ENCODE peak calls at places on chromosomes 6 and 20, in seven cellular contexts. J is right cardiac atrium; B is neuronal stem cell; G is brain microvascular endothelial cell; Q is CD8-positive, alpha-beta T cell; D is cardiac muscle cell; Y is endodermal cell. O is an unnamed sample.

GRCh38 chr6:98041921-98042320 is 758.9 kb upstream of the MMS22L start:
- DNase-seq in J (no peak), B (no peak), G (no peak), Q (no peak), D (no peak), Y (no peak), O (no peak)

GRCh38 chr6:150711584-150712501 is 112.2 kb downstream of the PLEKHG1 start:
- DNase-seq in J (peak), B (no peak), G (no peak), Q (no peak), D (peak), Y (no peak), O (no peak)

GRCh38 chr20:6178537-6178936 is 55.7 kb upstream of the FERMT1 start:
- DNase-seq in J (no peak), B (peak), G (peak), Q (no peak), D (peak), Y (no peak), O (peak)

GRCh38 chr20:10249048-10249770 is 30.6 kb downstream of the SNAP25 start:
- DNase-seq in J (no peak), B (no peak), G (no peak), Q (no peak), D (peak), Y (peak), O (no peak)

GRCh38 chr6:48883116-48883515 is 579.9 kb downstream of the MMUT start:
- DNase-seq in J (no peak), B (no peak), G (no peak), Q (no peak), D (peak), Y (no peak), O (no peak)

GRCh38 chr6:34063641-34064040 is 82.2 kb downstream of the GRM4 start:
- DNase-seq in J (no peak), B (no peak), G (no peak), Q (no peak), D (peak), Y (no peak), O (no peak)

GRCh38 chr20:38790210-38791053 is 15.1 kb upstream of the PPP1R16B start:
- DNase-seq in J (peak), B (no peak), G (peak), Q (peak), D (peak), Y (peak), O (peak)

GRCh38 chr6:167129588-167129987 is 6.7 kb downstream of the CCR6 start:
- DNase-seq in J (no peak), B (no peak), G (no peak), Q (no peak), D (no peak), Y (no peak), O (no peak)

GRCh38 chr6:35392111-35392702 is 49.8 kb downstream of the PPARD start:
- DNase-seq in J (peak), B (no peak), G (no peak), Q (no peak), D (no peak), Y (no peak), O (peak)

GRCh38 chr6:21928715-21929298 is 335.3 kb downstream of the SOX4 start:
- DNase-seq in J (no peak), B (no peak), G (no peak), Q (no peak), D (no peak), Y (no peak), O (no peak)

GRCh38 chr6:118565317-118565960 is 17.3 kb downstream of the PLN start:
- DNase-seq in J (no peak), B (no peak), G (no peak), Q (peak), D (no peak), Y (no peak), O (peak)

GRCh38 chr20:666877-667276 is 8.7 kb downstream of the SCRT2 start:
- DNase-seq in J (no peak), B (no peak), G (no peak), Q (no peak), D (no peak), Y (no peak), O (no peak)

GRCh38 chr6:3418521-3419060 is 38.3 kb downstream of the SLC22A23 start:
- DNase-seq in J (no peak), B (no peak), G (no peak), Q (no peak), D (no peak), Y (no peak), O (no peak)

GRCh38 chr6:34083227-34083889 is 62.5 kb downstream of the GRM4 start:
- DNase-seq in J (no peak), B (no peak), G (no peak), Q (no peak), D (no peak), Y (no peak), O (no peak)

GRCh38 chr6:99802396-99803031 is 191.5 kb downstream of the MCHR2 start:
- DNase-seq in J (no peak), B (no peak), G (no peak), Q (no peak), D (no peak), Y (peak), O (no peak)

GRCh38 chr6:154448448-154449096 is 61.9 kb downstream of the CNKSR3 start:
- DNase-seq in J (no peak), B (no peak), G (peak), Q (no peak), D (peak), Y (no peak), O (no peak)

GRCh38 chr6:50862172-50862571 is 43.5 kb downstream of the TFAP2B start:
- DNase-seq in J (no peak), B (no peak), G (no peak), Q (no peak), D (no peak), Y (no peak), O (no peak)

GRCh38 chr6:123764717-123765116 is 38.9 kb upstream of the NKAIN2 start:
- DNase-seq in J (no peak), B (no peak), G (no peak), Q (no peak), D (no peak), Y (no peak), O (no peak)

GRCh38 chr20:64133951-64134407 is 26.6 kb upstream of the NPBWR2 start:
- DNase-seq in J (peak), B (no peak), G (no peak), Q (peak), D (no peak), Y (peak), O (no peak)

GRCh38 chr6:24549158-24549557 is 54.4 kb downstream of the ALDH5A1 start:
- DNase-seq in J (no peak), B (no peak), G (no peak), Q (no peak), D (no peak), Y (no peak), O (no peak)

GRCh38 chr6:152508477-152508876 is 128.7 kb downstream of the SYNE1 start:
- DNase-seq in J (no peak), B (no peak), G (no peak), Q (no peak), D (no peak), Y (no peak), O (no peak)

GRCh38 chr6:149130093-149130872 is 187.2 kb upstream of the TAB2 start:
- DNase-seq in J (no peak), B (no peak), G (no peak), Q (no peak), D (no peak), Y (no peak), O (no peak)
- H3K27ac ChIP-seq in J (no peak), B (no peak), G (no peak), Q (no peak), D (peak), Y (no peak), O (no peak)

GRCh38 chr6:77561768-77562314 is 91.0 kb upstream of the MEI4 start:
- DNase-seq in J (no peak), B (no peak), G (peak), Q (no peak), D (no peak), Y (no peak), O (no peak)
- H3K27ac ChIP-seq in J (no peak), B (no peak), G (peak), Q (no peak), D (no peak), Y (no peak), O (no peak)

GRCh38 chr20:20780127-20780822 is 67.8 kb upstream of the RALGAPA2 start:
- DNase-seq in J (peak), B (no peak), G (no peak), Q (no peak), D (peak), Y (peak), O (peak)
- H3K27ac ChIP-seq in J (no peak), B (no peak), G (no peak), Q (no peak), D (no peak), Y (no peak), O (no peak)

GRCh38 chr20:4513720-4514119 is 208.0 kb upstream of the PRND start:
- DNase-seq in J (no peak), B (no peak), G (peak), Q (no peak), D (peak), Y (no peak), O (peak)
- H3K27ac ChIP-seq in J (no peak), B (no peak), G (peak), Q (no peak), D (no peak), Y (no peak), O (no peak)